ENCODE peak calls at places on chromosomes 5 and 9, in four cellular contexts. D is endothelial cell, O is lung, F is WTC11. E is an unnamed sample.

GRCh38 chr5:179841621-179842020 is 17.0 kb downstream of the MRNIP start:
- DNase-seq in D (no peak), O (no peak), F (no peak), E (peak)

GRCh38 chr5:83034552-83035181 is 42.5 kb downstream of the TMEM167A start:
- DNase-seq in D (no peak), O (no peak), F (no peak), E (no peak)

GRCh38 chr5:58450811-58451629 is 8.9 kb downstream of the PLK2 start:
- DNase-seq in D (no peak), O (no peak), F (no peak), E (no peak)

GRCh38 chr9:83346655-83347393 is 191.4 kb downstream of the FRMD3 start:
- DNase-seq in D (no peak), O (no peak), F (no peak), E (no peak)

GRCh38 chr5:31761877-31762276 is 122.9 kb downstream of the PDZD2 start:
- DNase-seq in D (no peak), O (no peak), F (no peak), E (no peak)

GRCh38 chr5:170161069-170161468 is 55.4 kb downstream of the FOXI1 start:
- DNase-seq in D (no peak), O (no peak), F (no peak), E (no peak)

GRCh38 chr5:172533399-172534228 is 79.3 kb upstream of the SH3PXD2B start:
- DNase-seq in D (no peak), O (peak), F (no peak), E (no peak)

GRCh38 chr5:2750758-2751464 is 566 bp downstream of the IRX2 start:
- DNase-seq in D (peak), O (no peak), F (no peak), E (no peak)

GRCh38 chr9:35603506-35603985 is 1.5 kb upstream of the TESK1 start:
- DNase-seq in D (no peak), O (peak), F (no peak), E (peak)

GRCh38 chr5:92927291-92927778 is 653.7 kb downstream of the NR2F1-AS1 start:
- DNase-seq in D (no peak), O (no peak), F (no peak), E (no peak)

GRCh38 chr9:110029422-110029814 is 178.5 kb downstream of the C9orf152 start:
- DNase-seq in D (no peak), O (peak), F (no peak), E (no peak)

GRCh38 chr5:68502531-68502930 is 287.0 kb downstream of the PIK3R1 start:
- DNase-seq in D (no peak), O (no peak), F (no peak), E (no peak)

GRCh38 chr5:133889271-133889905 is 79.0 kb downstream of the C5orf15 start:
- DNase-seq in D (no peak), O (no peak), F (no peak), E (no peak)

GRCh38 chr9:90423661-90424193 is 218.9 kb downstream of the DIRAS2 start:
- DNase-seq in D (no peak), O (no peak), F (no peak), E (no peak)

GRCh38 chr5:1761453-1761755 is 38.2 kb downstream of the MRPL36 start:
- DNase-seq in D (no peak), O (no peak), F (no peak), E (peak)

GRCh38 chr9:110464321-110464720 is 115.2 kb downstream of the SVEP1 start:
- DNase-seq in D (no peak), O (no peak), F (no peak), E (no peak)

GRCh38 chr9:122206118-122207046 is 22.4 kb downstream of the LHX6 start:
- DNase-seq in D (no peak), O (no peak), F (no peak), E (peak)

GRCh38 chr9:132631280-132631679 is 38.5 kb downstream of the DDX31 start:
- DNase-seq in D (no peak), O (no peak), F (no peak), E (no peak)

GRCh38 chr9:131674425-131675421 is 65.2 kb downstream of the RAPGEF1 start:
- DNase-seq in D (no peak), O (no peak), F (no peak), E (no peak)

GRCh38 chr5:154487541-154487940 is 9.5 kb upstream of the HAND1 start:
- DNase-seq in D (no peak), O (no peak), F (no peak), E (no peak)

GRCh38 chr9:68562456-68562855 is 21.8 kb upstream of the TMEM252 start:
- DNase-seq in D (no peak), O (no peak), F (no peak), E (no peak)

GRCh38 chr9:68555416-68555815 is 14.7 kb upstream of the TMEM252 start:
- DNase-seq in D (no peak), O (no peak), F (no peak), E (no peak)

DNA sequence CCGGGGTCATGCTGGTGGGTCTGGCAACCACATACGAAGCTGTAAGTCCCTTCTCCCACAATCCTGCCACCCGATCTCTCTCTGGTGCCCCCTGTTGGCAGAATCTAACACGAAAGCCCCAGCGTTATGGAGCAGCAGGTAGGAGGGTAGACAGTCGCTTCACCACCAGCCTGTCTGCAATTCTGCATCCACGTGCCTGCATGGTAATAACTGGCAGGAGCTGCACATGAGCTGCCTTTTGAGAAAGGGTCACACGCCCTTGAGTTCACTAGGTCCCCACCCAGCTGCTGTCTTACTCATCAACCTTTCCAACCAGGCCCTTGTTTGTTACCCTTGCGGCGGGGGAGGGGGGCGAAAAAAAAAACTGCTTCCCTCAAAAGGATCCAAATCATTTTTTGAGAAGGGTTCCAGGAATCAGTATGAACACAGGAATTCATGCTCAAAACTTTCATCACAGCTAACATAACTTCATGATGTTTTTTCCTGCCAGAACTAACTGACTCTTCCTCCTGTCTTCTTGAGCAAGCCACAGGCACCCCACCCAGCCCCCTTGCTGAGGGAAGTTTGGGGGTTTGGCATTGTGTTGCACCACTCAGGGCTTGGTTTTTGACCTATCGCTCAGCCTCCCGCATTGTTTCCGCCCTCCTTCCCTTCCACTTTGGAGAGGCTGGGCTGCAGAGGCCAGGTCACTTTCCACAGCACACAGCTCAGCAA is 19.6 kb upstream of the TMEM252 start:
- DNase-seq in D (peak), O (peak), F (peak), E (no peak)
- TF ChIP-seq CTCF in D (peak), O (no peak), F (peak), E (peak)

GRCh38 chr9:13485068-13485596 is 205.6 kb upstream of the MPDZ start:
- DNase-seq in D (no peak), O (peak), F (no peak), E (no peak)
- TF ChIP-seq CTCF in D (no peak), O (no peak), F (no peak), E (peak)

DNA sequence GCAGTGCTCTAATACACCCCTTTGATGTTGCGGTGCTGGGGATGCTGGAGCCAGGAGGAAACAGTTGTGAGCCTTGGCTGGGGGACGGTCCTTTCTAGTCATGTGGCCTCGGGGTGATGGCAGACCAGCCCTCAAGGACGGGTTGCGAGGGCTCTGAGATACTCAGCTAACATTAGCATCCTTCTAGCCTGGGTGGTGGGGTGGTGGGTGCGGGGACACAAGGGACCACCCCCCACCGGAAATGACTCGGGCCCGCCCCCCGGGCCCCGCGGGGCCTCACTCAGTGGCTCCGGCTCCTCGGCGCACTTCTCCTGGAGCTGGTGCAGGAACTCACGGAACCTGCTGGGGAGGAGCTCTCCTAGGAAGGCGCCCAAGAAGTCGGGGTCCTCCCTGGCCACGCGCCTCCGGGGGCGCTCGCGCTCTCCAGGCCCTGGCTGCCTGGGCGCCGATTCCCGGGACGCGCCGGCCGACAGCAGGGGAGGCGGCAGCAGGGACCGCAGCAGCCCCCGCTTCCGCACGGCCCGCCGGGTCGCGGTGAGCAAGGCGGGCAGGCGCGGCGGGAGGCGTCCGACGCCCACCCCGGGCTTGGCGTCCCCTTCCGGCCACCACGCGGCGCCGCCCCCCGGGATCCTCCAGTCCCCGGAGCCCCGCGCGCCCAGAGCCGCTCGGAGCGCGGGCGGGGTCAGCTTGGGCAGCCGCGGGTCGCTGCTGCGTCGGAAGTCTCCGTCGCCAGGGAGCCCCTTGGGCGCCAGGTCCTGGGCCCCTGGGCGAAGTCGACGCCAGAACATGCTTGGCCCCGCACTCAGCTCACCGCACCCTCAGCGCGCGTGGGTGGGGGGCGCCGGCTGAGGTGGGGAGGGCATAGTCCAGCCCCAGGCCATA is 873 bp downstream of the C9orf50 start:
- DNase-seq in D (no peak), O (no peak), F (no peak), E (no peak)
- TF ChIP-seq CTCF in D (no peak), O (no peak), F (no peak), E (peak)

GRCh38 chr5:23840083-23840482 is 332.7 kb downstream of the PRDM9 start:
- DNase-seq in D (no peak), O (no peak), F (no peak), E (no peak)
- TF ChIP-seq CTCF in D (no peak), O (no peak), F (no peak), E (peak)

GRCh38 chr5:157917909-157918809 is 59.2 kb upstream of the CLINT1 start:
- DNase-seq in D (peak), O (peak), F (peak), E (no peak)
- TF ChIP-seq CTCF in D (peak), O (peak), F (peak), E (peak)